ENCODE peak calls at places on chromosomes 4 and X, in five cellular contexts. O, U, C, Z and F are unnamed samples.
A peak's percentile ranks its signal among the peaks of the same experiment; 100 is the strongest.

GRCh38 chrX:40476958-40477357 is 103.8 kb upstream of the ATP6AP2 start:
- DNase-seq in O (no peak), U (no peak), C (no peak), Z (no peak), F (no peak)

GRCh38 chrX:111095974-111096870 is at the start of gene PAK3:
- DNase-seq in O (peak; percentile 22), U (peak; percentile 25), C (peak; percentile 44), Z (peak; percentile 18), F (peak; percentile 58)

GRCh38 chr4:26048378-26048882 is 134.4 kb downstream of the SMIM20 start:
- DNase-seq in O (peak; percentile 92), U (no peak), C (peak; percentile 51), Z (no peak), F (peak; percentile 86)

GRCh38 chrX:41240504-41240903 is 93.5 kb upstream of the DDX3X start:
- DNase-seq in O (no peak), U (no peak), C (no peak), Z (no peak), F (no peak)

GRCh38 chr4:94369046-94369445 is 26.4 kb upstream of the HPGDS start:
- DNase-seq in O (peak; percentile 22), U (no peak), C (no peak), Z (no peak), F (no peak)

GRCh38 chr4:166924456-166924855 is 309.8 kb downstream of the SPOCK3 start:
- DNase-seq in O (no peak), U (no peak), C (no peak), Z (no peak), F (peak; percentile 78)

GRCh38 chr4:102500371-102501175 is 586 bp upstream of the NFKB1 start:
- DNase-seq in O (peak; percentile 47), U (peak; percentile 31), C (peak; percentile 71), Z (peak; percentile 29), F (peak; percentile 44)

GRCh38 chr4:152348670-152349069 is 187.2 kb downstream of the FBXW7 start:
- DNase-seq in O (no peak), U (no peak), C (no peak), Z (peak; percentile 29), F (peak; percentile 24)

GRCh38 chr4:153808175-153808574 is 19.3 kb upstream of the SFRP2 start:
- DNase-seq in O (no peak), U (no peak), C (no peak), Z (no peak), F (no peak)

GRCh38 chrX:39969099-39969825 is 128.5 kb downstream of the BCOR start:
- DNase-seq in O (peak; percentile 16), U (no peak), C (peak; percentile 44), Z (peak; percentile 31), F (no peak)

GRCh38 chrX:149372861-149373260 is 132.2 kb downstream of the IDS start:
- DNase-seq in O (no peak), U (no peak), C (no peak), Z (no peak), F (no peak)

GRCh38 chr4:64095398-64095797 is 313.9 kb downstream of the TECRL start:
- DNase-seq in O (no peak), U (no peak), C (no peak), Z (no peak), F (no peak)

GRCh38 chrX:22950278-22951266 is 49.2 kb upstream of the DDX53 start:
- DNase-seq in O (peak; percentile 94), U (peak; percentile 54), C (no peak), Z (no peak), F (peak; percentile 86)

GRCh38 chrX:123924181-123924580 is 37.3 kb upstream of the STAG2 start:
- DNase-seq in O (peak; percentile 76), U (peak; percentile 47), C (no peak), Z (no peak), F (no peak)

GRCh38 chr4:67696061-67696460 is 4.9 kb downstream of the UBA6 start:
- DNase-seq in O (no peak), U (no peak), C (no peak), Z (no peak), F (no peak)

GRCh38 chrX:63350551-63350950 is 581 bp downstream of the SPIN4 start:
- DNase-seq in O (no peak), U (no peak), C (no peak), Z (peak; percentile 10), F (peak; percentile 30)

GRCh38 chr4:119626420-119626819 is 2.2 kb downstream of the PDE5A start:
- DNase-seq in O (peak; percentile 41), U (no peak), C (no peak), Z (no peak), F (no peak)

GRCh38 chr4:13933163-13933562 is 305.6 kb upstream of the BOD1L1 start:
- DNase-seq in O (peak; percentile 43), U (no peak), C (no peak), Z (no peak), F (no peak)

GRCh38 chrX:136146614-136147319 is 566 bp upstream of the FHL1 start:
- DNase-seq in O (no peak), U (no peak), C (peak; percentile 41), Z (peak; percentile 8), F (no peak)

GRCh38 chr4:157013656-157014055 is 42.1 kb upstream of the PDGFC start:
- DNase-seq in O (peak; percentile 49), U (no peak), C (no peak), Z (no peak), F (peak; percentile 34)

GRCh38 chr4:110621328-110621812 is 1.5 kb downstream of the PITX2 start:
- DNase-seq in O (no peak), U (no peak), C (no peak), Z (no peak), F (no peak)

GRCh38 chr4:100742045-100742444 is 224.2 kb upstream of the EMCN start:
- DNase-seq in O (peak; percentile 77), U (no peak), C (no peak), Z (no peak), F (peak; percentile 78)

GRCh38 chrX:108165349-108166111 is 74.0 kb downstream of the ATG4A start:
- DNase-seq in O (peak; percentile 72), U (no peak), C (no peak), Z (no peak), F (peak; percentile 24)

GRCh38 chr4:82138376-82138775 is 235.4 kb downstream of the HNRNPD start:
- DNase-seq in O (no peak), U (no peak), C (no peak), Z (no peak), F (peak; percentile 39)

GRCh38 chr4:30912098-30912719 is 192.0 kb downstream of the PCDH7 start:
- DNase-seq in O (peak; percentile 41), U (no peak), C (no peak), Z (no peak), F (no peak)

GRCh38 chr4:30616943-30617646 is 103.1 kb upstream of the PCDH7 start:
- DNase-seq in O (peak; percentile 14), U (no peak), C (no peak), Z (no peak), F (peak; percentile 82)

GRCh38 chr4:110988741-110989140 is 365.9 kb upstream of the PITX2 start:
- DNase-seq in O (no peak), U (no peak), C (no peak), Z (no peak), F (no peak)

GRCh38 chrX:20965270-20966044 is 408.8 kb upstream of the CNKSR2 start:
- DNase-seq in O (no peak), U (no peak), C (no peak), Z (no peak), F (no peak)

GRCh38 chr4:8144359-8144758 is 14.3 kb downstream of the ABLIM2 start:
- DNase-seq in O (peak; percentile 18), U (no peak), C (no peak), Z (no peak), F (no peak)

GRCh38 chr4:54566608-54567007 is 91.1 kb upstream of the KIT start:
- DNase-seq in O (no peak), U (no peak), C (no peak), Z (no peak), F (no peak)

GRCh38 chr4:86543560-86544312 is 50.4 kb upstream of the PTPN13 start:
- DNase-seq in O (peak; percentile 12), U (no peak), C (no peak), Z (no peak), F (no peak)

GRCh38 chr4:3713817-3714641 is 52.2 kb upstream of the ADRA2C start:
- DNase-seq in O (no peak), U (no peak), C (peak; percentile 21), Z (no peak), F (no peak)

GRCh38 chr4:82777857-82778525 is 20.6 kb downstream of the SCD5 start:
- DNase-seq in O (no peak), U (no peak), C (no peak), Z (no peak), F (no peak)

GRCh38 chr4:126938023-126938422 is 694.7 kb upstream of the INTU start:
- DNase-seq in O (peak; percentile 21), U (no peak), C (no peak), Z (no peak), F (no peak)

GRCh38 chr4:137768196-137768595 is 235.9 kb upstream of the PCDH18 start:
- DNase-seq in O (peak; percentile 32), U (no peak), C (no peak), Z (no peak), F (no peak)

GRCh38 chrX:17859609-17860178 is 1.4 kb downstream of the RAI2 start:
- DNase-seq in O (no peak), U (no peak), C (no peak), Z (peak; percentile 37), F (no peak)
- H3K4me3 ChIP-seq in O (no peak overlapping the region), U (peak overlapping the region; percentile 48), C (peak overlapping the region; percentile 83), Z (peak overlapping the region; percentile 37), F (no peak overlapping the region)

GRCh38 chr4:52483186-52483585 is 175.9 kb downstream of the USP46 start:
- DNase-seq in O (no peak), U (no peak), C (no peak), Z (no peak), F (no peak)

GRCh38 chr4:52477191-52477590 is 181.9 kb downstream of the USP46 start:
- DNase-seq in O (no peak), U (no peak), C (no peak), Z (no peak), F (no peak)
- H3K4me3 ChIP-seq in O (no peak overlapping the region), U (no peak overlapping the region), C (no peak overlapping the region), Z (no peak overlapping the region), F (no peak overlapping the region)

DNA sequence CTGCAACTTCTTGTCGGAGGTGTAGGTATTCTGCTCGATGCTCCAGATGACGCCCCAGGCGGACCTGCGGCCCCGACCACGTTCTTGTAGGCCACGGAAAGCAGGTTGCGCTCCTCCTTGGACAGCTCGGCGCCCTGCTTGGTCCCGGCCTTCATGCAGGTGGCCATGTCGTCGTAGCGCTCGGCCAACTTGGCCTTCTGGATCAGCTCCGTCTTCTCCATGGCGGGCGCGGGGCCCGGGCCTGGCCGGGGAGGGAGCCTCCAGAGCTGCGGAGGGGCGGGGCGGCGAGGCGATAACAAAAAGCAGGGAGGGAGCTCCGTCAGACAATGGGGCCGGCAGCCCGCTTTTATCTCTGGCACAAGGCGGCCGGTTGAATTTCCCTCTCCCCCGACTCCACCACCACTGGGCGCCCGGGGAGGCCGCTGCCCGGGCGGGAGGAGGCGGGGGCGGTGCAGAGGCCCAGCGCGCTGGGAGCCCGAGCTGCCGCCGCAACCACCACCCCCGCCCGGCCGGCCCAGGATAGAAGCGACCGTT is 28.3 kb upstream of the DRP2 start:
- DNase-seq in O (no peak), U (no peak), C (peak; percentile 29), Z (no peak), F (peak; percentile 3)
- H3K4me3 ChIP-seq in O (peak overlapping the region; percentile 53), U (peak overlapping the region; percentile 40), C (peak overlapping the region; percentile 34), Z (no peak overlapping the region), F (no peak overlapping the region)

DNA sequence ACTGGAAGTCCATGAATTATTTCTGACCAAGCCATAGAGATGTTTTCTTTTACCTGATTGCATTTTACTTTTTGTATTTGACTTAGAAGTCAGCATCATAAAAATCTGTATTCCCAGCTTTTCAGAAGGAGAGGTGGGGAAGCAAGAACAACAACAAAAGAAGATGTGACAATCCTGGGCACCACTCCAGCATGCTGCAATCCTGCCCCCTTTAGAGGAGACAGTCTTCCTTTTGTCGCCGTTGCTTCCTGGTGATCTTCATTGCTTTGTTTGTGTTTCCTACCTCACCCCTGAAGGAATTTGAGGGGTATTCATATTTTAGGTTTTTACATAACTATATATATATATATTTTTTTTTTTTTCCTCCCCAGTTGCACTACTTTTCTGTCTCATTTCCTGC is 3.8 kb downstream of the QRFPR start:
- DNase-seq in O (no peak), U (no peak), C (no peak), Z (no peak), F (no peak)
- H3K4me3 ChIP-seq in O (no peak overlapping the region), U (no peak overlapping the region), C (no peak overlapping the region), Z (no peak overlapping the region), F (no peak overlapping the region)